ENCODE peak calls at places on chromosomes 11 and 22, in ten cellular contexts. T, F, C, O, A, Q, I, R, H and U are unnamed samples.

GRCh38 chr22:36355362-36355761 is 32.4 kb downstream of the MYH9 start:
- DNase-seq in T (no peak), F (no peak), C (no peak), O (no peak), A (no peak), Q (peak), I (no peak), R (no peak), H (no peak), U (no peak)

GRCh38 chr11:86247608-86248007 is 3.1 kb downstream of the EED start:
- DNase-seq in T (no peak), F (no peak), C (no peak), O (no peak), A (no peak), Q (no peak), I (no peak), R (peak), H (no peak), U (no peak)

GRCh38 chr11:33672273-33672672 is 28.4 kb downstream of the C11orf91 start:
- DNase-seq in T (no peak), F (no peak), C (no peak), O (no peak), A (no peak), Q (no peak), I (no peak), R (no peak), H (no peak), U (no peak)

GRCh38 chr11:116990061-116990473 is 108.2 kb downstream of the SIK3 start:
- DNase-seq in T (no peak), F (peak), C (no peak), O (peak), A (no peak), Q (peak), I (no peak), R (no peak), H (no peak), U (no peak)

GRCh38 chr11:47864910-47865309 is 16.8 kb upstream of the NUP160 start:
- DNase-seq in T (no peak), F (no peak), C (no peak), O (no peak), A (no peak), Q (no peak), I (no peak), R (no peak), H (no peak), U (no peak)

GRCh38 chr11:61111786-61112517 is 9.7 kb downstream of the CD5 start:
- DNase-seq in T (no peak), F (no peak), C (no peak), O (no peak), A (no peak), Q (no peak), I (no peak), R (no peak), H (no peak), U (no peak)

GRCh38 chr11:106127604-106128003 is 50.1 kb downstream of the AASDHPPT start:
- DNase-seq in T (no peak), F (no peak), C (no peak), O (no peak), A (no peak), Q (no peak), I (no peak), R (no peak), H (no peak), U (no peak)

GRCh38 chr11:84812351-84813083 is 814.6 kb downstream of the DLG2 start:
- DNase-seq in T (no peak), F (peak), C (no peak), O (no peak), A (no peak), Q (no peak), I (no peak), R (no peak), H (no peak), U (no peak)

GRCh38 chr22:49209452-49210195 is 618.0 kb downstream of the BRD1 start:
- DNase-seq in T (no peak), F (no peak), C (no peak), O (no peak), A (peak), Q (no peak), I (peak), R (no peak), H (no peak), U (peak)

GRCh38 chr11:41320233-41320993 is 139.0 kb downstream of the LRRC4C start:
- DNase-seq in T (no peak), F (peak), C (no peak), O (no peak), A (no peak), Q (no peak), I (no peak), R (no peak), H (no peak), U (no peak)

GRCh38 chr22:42111798-42112197 is 18.8 kb downstream of the CYP2D6 start:
- DNase-seq in T (no peak), F (no peak), C (no peak), O (no peak), A (no peak), Q (no peak), I (no peak), R (no peak), H (no peak), U (no peak)

GRCh38 chr22:42114721-42115120 is 15.9 kb downstream of the CYP2D6 start:
- DNase-seq in T (peak), F (peak), C (no peak), O (no peak), A (no peak), Q (peak), I (no peak), R (no peak), H (no peak), U (no peak)

DNA sequence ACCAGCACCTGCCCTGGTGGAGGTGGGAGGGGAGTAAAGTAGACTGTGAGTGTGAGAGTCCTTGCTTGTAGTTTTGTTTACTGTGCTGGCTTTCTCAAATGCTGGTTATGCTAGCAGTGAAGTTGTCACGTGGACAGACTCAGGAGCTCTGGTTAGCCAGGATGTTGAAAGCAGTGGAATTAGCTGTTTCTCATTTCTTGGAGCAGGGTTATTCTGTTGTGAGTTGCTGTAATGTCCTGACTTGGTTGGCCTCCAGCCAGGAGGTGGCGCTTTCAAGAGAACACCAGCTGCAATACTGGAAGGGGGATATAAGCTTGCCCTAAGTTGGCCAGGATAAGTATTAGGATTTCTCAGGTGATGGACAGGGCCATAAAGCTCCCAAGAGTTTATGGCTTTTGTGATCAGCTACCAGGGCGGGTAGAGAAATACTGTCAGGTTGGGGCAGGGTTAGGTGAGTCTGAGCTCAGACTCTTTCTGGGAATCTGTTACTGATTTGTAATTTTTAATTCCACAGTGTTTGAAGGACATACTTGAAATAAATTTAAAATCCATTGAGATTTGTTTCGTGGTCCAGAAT is 13.7 kb downstream of the CYP2D6 start:
- DNase-seq in T (no peak), F (no peak), C (no peak), O (no peak), A (no peak), Q (peak), I (no peak), R (no peak), H (no peak), U (no peak)
- TF ChIP-seq CTCF in T (peak), F (peak), C (no peak), O (no peak), A (peak), Q (no peak), I (no peak), R (no peak), H (no peak), U (no peak)

GRCh38 chr11:102295045-102295444 is 22.2 kb upstream of the BIRC3 start:
- DNase-seq in T (no peak), F (no peak), C (no peak), O (no peak), A (no peak), Q (no peak), I (no peak), R (no peak), H (no peak), U (no peak)

GRCh38 chr11:102289510-102290078 is 27.7 kb upstream of the BIRC3 start:
- DNase-seq in T (no peak), F (no peak), C (no peak), O (peak), A (no peak), Q (peak), I (no peak), R (no peak), H (no peak), U (no peak)

GRCh38 chr11:102291831-102292230 is 25.5 kb upstream of the BIRC3 start:
- DNase-seq in T (no peak), F (no peak), C (no peak), O (no peak), A (no peak), Q (no peak), I (no peak), R (no peak), H (no peak), U (no peak)

GRCh38 chr11:102292951-102293350 is 24.3 kb upstream of the BIRC3 start:
- DNase-seq in T (no peak), F (no peak), C (no peak), O (no peak), A (no peak), Q (no peak), I (no peak), R (no peak), H (no peak), U (no peak)

DNA sequence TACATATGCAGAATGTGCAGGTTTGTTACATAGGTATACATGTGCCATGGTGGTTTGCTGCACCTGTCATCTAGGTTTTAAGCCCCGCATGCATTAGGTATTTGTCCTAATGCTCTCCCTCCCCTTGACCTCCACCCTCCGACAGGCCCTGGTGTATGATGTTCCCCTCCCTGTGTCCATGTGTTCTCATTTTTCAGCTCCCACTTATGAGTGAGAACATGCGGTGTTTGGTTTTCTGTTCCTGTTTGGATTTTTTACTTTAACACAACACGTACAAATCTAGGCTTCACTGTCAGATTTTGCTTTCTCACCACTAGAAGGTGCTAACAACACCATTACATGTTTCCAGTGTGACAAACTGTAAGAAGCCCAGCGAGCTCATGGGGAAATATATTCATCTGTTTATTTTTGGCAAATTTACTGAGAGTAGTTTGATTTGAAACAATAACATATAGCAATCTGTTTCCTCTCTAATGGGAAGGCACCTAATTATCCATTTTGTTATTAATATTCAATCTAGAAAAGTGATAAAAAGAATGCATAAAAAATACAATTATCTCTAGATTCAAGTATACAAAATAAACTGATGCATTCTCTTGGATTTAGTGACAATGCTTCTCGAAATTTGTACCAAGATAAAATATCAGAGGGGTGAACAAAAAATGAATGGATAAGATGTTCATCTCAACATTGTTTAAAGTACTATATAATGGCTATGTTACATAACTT is 23.2 kb upstream of the BIRC3 start:
- DNase-seq in T (no peak), F (peak), C (no peak), O (peak), A (no peak), Q (peak), I (no peak), R (no peak), H (no peak), U (no peak)
- TF ChIP-seq CTCF in T (peak), F (peak), C (peak), O (peak), A (peak), Q (peak), I (peak), R (peak), H (peak), U (peak)

GRCh38 chr22:28002181-28002700 is 83.2 kb upstream of the PITPNB start:
- DNase-seq in T (no peak), F (no peak), C (no peak), O (no peak), A (no peak), Q (no peak), I (no peak), R (no peak), H (no peak), U (no peak)
- TF ChIP-seq CTCF in T (no peak), F (no peak), C (no peak), O (no peak), A (no peak), Q (no peak), I (no peak), R (no peak), H (no peak), U (no peak)

DNA sequence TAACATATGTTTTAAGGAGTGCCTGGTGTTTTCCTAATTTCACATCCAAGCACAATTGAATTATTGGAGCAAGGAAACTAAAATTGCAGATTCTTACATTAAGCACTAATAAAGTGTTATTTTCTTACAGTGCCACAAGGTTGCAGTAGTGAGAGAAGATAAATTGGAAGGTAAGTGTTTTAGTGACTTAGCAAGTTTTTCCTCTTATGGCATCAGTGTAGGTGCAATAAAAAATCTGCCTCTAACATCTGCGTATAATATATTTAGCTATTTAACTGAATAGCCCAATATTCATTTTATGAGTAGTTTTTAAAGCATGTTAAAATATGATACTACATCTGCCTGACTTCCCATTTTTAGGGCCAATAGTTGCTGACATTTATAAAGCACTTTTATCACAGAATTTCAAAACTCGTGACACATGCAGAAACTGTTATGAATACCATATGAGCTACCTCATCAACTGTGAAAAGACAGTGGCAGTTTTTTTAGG is 19.0 kb downstream of the POLD3 start:
- DNase-seq in T (no peak), F (no peak), C (no peak), O (peak), A (no peak), Q (peak), I (no peak), R (no peak), H (no peak), U (no peak)
- TF ChIP-seq CTCF in T (peak), F (peak), C (peak), O (peak), A (peak), Q (peak), I (peak), R (peak), H (no peak), U (peak)